ENCODE peak calls at places on chromosomes 5 and 9, in four cellular contexts. V is aorta, R is stomach, D is left ventricle myocardium inferior. B is an unnamed sample.

GRCh38 chr9:127121628-127122175 is 733 bp downstream of the ANGPTL2 start:
- DNase-seq in V (no peak), R (no peak), D (no peak), B (peak; percentile 44)

GRCh38 chr9:80369641-80370040 is 797.9 kb downstream of the TLE4 start:
- DNase-seq in V (no peak), R (no peak), D (no peak), B (no peak)

GRCh38 chr9:99134893-99135341 is 30.0 kb downstream of the TGFBR1 start:
- DNase-seq in V (no peak), R (no peak), D (no peak), B (no peak)

GRCh38 chr5:168869615-168870227 is 290.6 kb upstream of the PANK3 start:
- DNase-seq in V (no peak), R (no peak), D (no peak), B (no peak)

GRCh38 chr5:62326302-62326701 is 20.3 kb downstream of the KIF2A start:
- DNase-seq in V (no peak), R (no peak), D (no peak), B (no peak)

GRCh38 chr5:81854485-81854884 is 103.6 kb upstream of the SSBP2 start:
- DNase-seq in V (no peak), R (no peak), D (no peak), B (no peak)

GRCh38 chr9:106717686-106718085 is 145.3 kb upstream of the ZNF462 start:
- DNase-seq in V (no peak), R (no peak), D (no peak), B (no peak)

GRCh38 chr5:72525816-72526215 is 18.6 kb upstream of the ZNF366 start:
- DNase-seq in V (no peak), R (no peak), D (no peak), B (no peak)

GRCh38 chr9:70398145-70398556 is 16.3 kb downstream of the KLF9 start:
- DNase-seq in V (no peak), R (no peak), D (no peak), B (no peak)

GRCh38 chr5:35050541-35051126 is 2.9 kb upstream of the AGXT2 start:
- DNase-seq in V (no peak), R (no peak), D (no peak), B (no peak)

GRCh38 chr5:73693573-73694061 is 67.6 kb downstream of the ARHGEF28 start:
- DNase-seq in V (no peak), R (no peak), D (no peak), B (no peak)

GRCh38 chr5:55363861-55364260 is 56.1 kb downstream of the MTREX start:
- DNase-seq in V (no peak), R (no peak), D (no peak), B (no peak)

GRCh38 chr9:2179557-2179956 is 164.4 kb downstream of the SMARCA2 start:
- DNase-seq in V (no peak), R (no peak), D (no peak), B (no peak)

GRCh38 chr9:532707-533106 is 308.8 kb upstream of the DMRT1 start:
- DNase-seq in V (no peak), R (peak; percentile 45), D (no peak), B (no peak)

GRCh38 chr9:134293576-134294227 is 32.6 kb upstream of the RXRA start:
- DNase-seq in V (peak; percentile 79), R (no peak), D (peak; percentile 26), B (no peak)
- H3K4me3 ChIP-seq in V (no peak overlapping the region), R (peak overlapping the region; percentile 20), D (peak overlapping the region; percentile 56), B (peak overlapping the region; percentile 13)

GRCh38 chr9:129667378-129667777 is 1.9 kb downstream of the PRRX2 start:
- DNase-seq in V (no peak), R (no peak), D (no peak), B (no peak)
- H3K4me3 ChIP-seq in V (peak overlapping the region; percentile 85), R (no peak overlapping the region), D (no peak overlapping the region), B (no peak overlapping the region)

GRCh38 chr9:101097210-101097609 is 68.7 kb downstream of the PLPPR1 start:
- DNase-seq in V (no peak), R (no peak), D (no peak), B (no peak)

GRCh38 chr9:101094686-101095085 is 66.2 kb downstream of the PLPPR1 start:
- DNase-seq in V (no peak), R (no peak), D (no peak), B (no peak)

GRCh38 chr9:101092922-101093321 is 64.4 kb downstream of the PLPPR1 start:
- DNase-seq in V (no peak), R (no peak), D (no peak), B (no peak)

GRCh38 chr9:101093620-101094019 is 65.1 kb downstream of the PLPPR1 start:
- DNase-seq in V (no peak), R (no peak), D (no peak), B (no peak)

GRCh38 chr9:101098392-101098791 is 69.9 kb downstream of the PLPPR1 start:
- DNase-seq in V (no peak), R (no peak), D (no peak), B (no peak)
- H3K4me3 ChIP-seq in V (no peak overlapping the region), R (no peak overlapping the region), D (no peak overlapping the region), B (no peak overlapping the region)

GRCh38 chr5:40547557-40547956 is 132.2 kb upstream of the PTGER4 start:
- DNase-seq in V (no peak), R (no peak), D (no peak), B (no peak)

GRCh38 chr5:40551706-40552557 is 127.8 kb upstream of the PTGER4 start:
- DNase-seq in V (no peak), R (no peak), D (no peak), B (no peak)

GRCh38 chr5:40550481-40550880 is 129.2 kb upstream of the PTGER4 start:
- DNase-seq in V (no peak), R (no peak), D (no peak), B (no peak)

GRCh38 chr5:40549611-40550010 is 130.1 kb upstream of the PTGER4 start:
- DNase-seq in V (no peak), R (no peak), D (no peak), B (no peak)

GRCh38 chr5:40547994-40548575 is 131.6 kb upstream of the PTGER4 start:
- DNase-seq in V (no peak), R (no peak), D (no peak), B (no peak)
- H3K4me3 ChIP-seq in V (no peak overlapping the region), R (no peak overlapping the region), D (no peak overlapping the region), B (no peak overlapping the region)

DNA sequence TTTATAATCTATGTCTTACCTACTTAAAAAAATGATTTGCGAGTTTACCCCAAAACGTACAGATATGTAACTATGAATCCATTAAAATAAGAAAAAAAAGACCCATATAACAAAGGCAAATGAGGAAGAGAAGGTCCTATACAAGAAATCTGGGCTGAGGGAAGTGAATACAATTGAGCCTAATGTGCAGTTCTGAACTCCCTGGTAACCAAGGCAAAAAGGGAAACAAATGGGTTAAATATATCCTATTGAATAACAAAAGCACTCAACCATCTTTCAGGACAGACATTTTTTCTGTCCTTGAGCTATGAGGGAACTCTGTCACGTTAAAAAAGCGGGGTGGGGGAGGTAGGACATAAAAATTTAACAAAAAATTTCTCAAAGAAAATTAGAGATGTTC is 78.6 kb downstream of the PTPN3 start:
- DNase-seq in V (no peak), R (no peak), D (no peak), B (no peak)
- H3K4me3 ChIP-seq in V (no peak overlapping the region), R (no peak overlapping the region), D (peak overlapping the region; percentile 64), B (no peak overlapping the region)

GRCh38 chr5:431001-431710 is 11.8 kb upstream of the EXOC3 start:
- DNase-seq in V (peak; percentile 75), R (peak; percentile 44), D (no peak), B (no peak)

GRCh38 chr5:431711-432050 is 11.3 kb upstream of the EXOC3 start:
- DNase-seq in V (peak; percentile 44), R (no peak), D (no peak), B (no peak)

GRCh38 chr5:432928-433791 is 9.8 kb upstream of the EXOC3 start:
- DNase-seq in V (no peak), R (peak; percentile 14), D (no peak), B (no peak)

GRCh38 chr5:433836-434235 is 9.1 kb upstream of the EXOC3 start:
- DNase-seq in V (peak; percentile 70), R (peak; percentile 16), D (no peak), B (no peak)

GRCh38 chr5:432201-432927 is 10.6 kb upstream of the EXOC3 start:
- DNase-seq in V (peak; percentile 28), R (peak; percentile 20), D (no peak), B (no peak)
- H3K4me3 ChIP-seq in V (no peak overlapping the region), R (no peak overlapping the region), D (no peak overlapping the region), B (no peak overlapping the region)

GRCh38 chr9:23824241-23825142 is 1.5 kb downstream of the ELAVL2 start:
- DNase-seq in V (peak; percentile 61), R (no peak), D (no peak), B (no peak)
- H3K4me3 ChIP-seq in V (no peak overlapping the region), R (peak overlapping the region; percentile 40), D (peak overlapping the region; percentile 61), B (peak overlapping the region; percentile 38)

GRCh38 chr9:96574931-96575351 is 44.7 kb downstream of the CDC14B start:
- DNase-seq in V (no peak), R (no peak), D (no peak), B (no peak)
- H3K4me3 ChIP-seq in V (no peak overlapping the region), R (no peak overlapping the region), D (no peak overlapping the region), B (no peak overlapping the region)

B was measured in uterus.